ENCODE peak calls at places on chromosomes 7 and 10, in seven cellular contexts. D is uterus, P is left colon, A is activated T-cell treated with anti-CD3 and anti-CD28 coated beads for 4 hours, V is thoracic aorta, I is psoas muscle, R is HEK293T. F is an unnamed sample.

GRCh38 chr7:44638611-44639557 is 32.5 kb downstream of the OGDH start:
- DNase-seq in D (peak; percentile 43), P (peak; percentile 91), A (peak; percentile 61), V (no peak), I (peak; percentile 74), R (no peak), F (peak; percentile 88)

GRCh38 chr7:151237244-151238189 is 5.2 kb downstream of the CHPF2 start:
- DNase-seq in D (no peak), P (no peak), A (no peak), V (no peak), I (no peak), R (no peak), F (no peak)

GRCh38 chr10:78481842-78482241 is 448.2 kb downstream of the RPS24 start:
- DNase-seq in D (no peak), P (no peak), A (no peak), V (no peak), I (no peak), R (no peak), F (no peak)

GRCh38 chr10:85100495-85100894 is 772.1 kb downstream of the CCSER2 start:
- DNase-seq in D (no peak), P (no peak), A (no peak), V (no peak), I (no peak), R (no peak), F (no peak)

GRCh38 chr10:97550336-97551149 is 22.0 kb upstream of the ANKRD2 start:
- DNase-seq in D (no peak), P (no peak), A (no peak), V (no peak), I (peak; percentile 4), R (no peak), F (no peak)

GRCh38 chr7:108581655-108582491 is 12.2 kb downstream of the DNAJB9 start:
- DNase-seq in D (no peak), P (no peak), A (no peak), V (no peak), I (no peak), R (no peak), F (peak; percentile 32)

GRCh38 chr7:97973206-97973658 is 16.8 kb downstream of the OCM2 start:
- DNase-seq in D (no peak), P (no peak), A (no peak), V (no peak), I (no peak), R (peak; percentile 6), F (no peak)

GRCh38 chr7:124752310-124752709 is 13.3 kb downstream of the GPR37 start:
- DNase-seq in D (no peak), P (no peak), A (no peak), V (no peak), I (no peak), R (no peak), F (no peak)

GRCh38 chr10:132401396-132402168 is 4.6 kb downstream of the PWWP2B start:
- DNase-seq in D (no peak), P (peak; percentile 92), A (no peak), V (no peak), I (peak; percentile 18), R (no peak), F (no peak)

GRCh38 chr10:122435212-122435827 is 19.1 kb upstream of the ARMS2 start:
- DNase-seq in D (no peak), P (no peak), A (no peak), V (no peak), I (no peak), R (no peak), F (no peak)

GRCh38 chr7:29563590-29564454 is at the start of gene PRR15:
- DNase-seq in D (peak; percentile 17), P (peak; percentile 95), A (no peak), V (no peak), I (peak; percentile 24), R (peak; percentile 66), F (no peak)

GRCh38 chr10:22230331-22230833 is 12.6 kb upstream of the EBLN1 start:
- DNase-seq in D (no peak), P (no peak), A (no peak), V (no peak), I (no peak), R (peak; percentile 45), F (peak; percentile 35)

GRCh38 chr10:56346845-56347415 is 14.1 kb downstream of the ZWINT start:
- DNase-seq in D (no peak), P (no peak), A (no peak), V (no peak), I (no peak), R (no peak), F (no peak)

GRCh38 chr10:126407831-126408230 is 19.6 kb upstream of the ADAM12 start:
- DNase-seq in D (no peak), P (no peak), A (no peak), V (no peak), I (no peak), R (no peak), F (no peak)

GRCh38 chr7:122219253-122219865 is 75.3 kb upstream of the AASS start:
- DNase-seq in D (no peak), P (no peak), A (no peak), V (no peak), I (no peak), R (peak; percentile 6), F (no peak)

GRCh38 chr7:74269757-74270277 is 15.6 kb upstream of the RFC2 start:
- DNase-seq in D (peak; percentile 64), P (peak; percentile 82), A (peak; percentile 47), V (no peak), I (peak; percentile 66), R (peak; percentile 72), F (peak; percentile 91)

GRCh38 chr7:117068511-117069155 is 115.3 kb downstream of the ST7 start:
- DNase-seq in D (no peak), P (no peak), A (no peak), V (no peak), I (no peak), R (no peak), F (no peak)

GRCh38 chr7:29035044-29035740 is 77.1 kb upstream of the TRIL start:
- DNase-seq in D (no peak), P (no peak), A (no peak), V (no peak), I (peak; percentile 25), R (no peak), F (peak; percentile 44)

GRCh38 chr7:34523233-34523918 is 134.6 kb upstream of the NPSR1 start:
- DNase-seq in D (no peak), P (no peak), A (no peak), V (no peak), I (no peak), R (no peak), F (no peak)

GRCh38 chr10:100528123-100528884 is 1.4 kb downstream of the NDUFB8 start:
- DNase-seq in D (no peak), P (no peak), A (no peak), V (no peak), I (no peak), R (no peak), F (no peak)

GRCh38 chr7:140196361-140197217 is 19.8 kb upstream of the KDM7A start:
- DNase-seq in D (peak; percentile 18), P (no peak), A (no peak), V (no peak), I (peak; percentile 59), R (no peak), F (no peak)

GRCh38 chr7:16271990-16272665 is 149.2 kb downstream of the CRPPA start:
- DNase-seq in D (no peak), P (no peak), A (no peak), V (no peak), I (no peak), R (no peak), F (peak; percentile 23)

GRCh38 chr10:119412244-119412750 is 130.2 kb downstream of the RGS10 start:
- DNase-seq in D (peak; percentile 85), P (peak; percentile 70), A (no peak), V (no peak), I (peak; percentile 76), R (no peak), F (peak; percentile 50)

GRCh38 chr10:35934637-35934995 is 292.5 kb upstream of the FZD8 start:
- DNase-seq in D (no peak), P (no peak), A (no peak), V (no peak), I (no peak), R (no peak), F (peak; percentile 96)

GRCh38 chr10:51100221-51100620 is 25.9 kb downstream of the PRKG1 start:
- DNase-seq in D (no peak), P (no peak), A (no peak), V (no peak), I (no peak), R (no peak), F (no peak)

GRCh38 chr10:58107506-58107905 is 160.2 kb downstream of the IPMK start:
- DNase-seq in D (no peak), P (no peak), A (no peak), V (no peak), I (no peak), R (no peak), F (no peak)

GRCh38 chr7:77570330-77571011 is 33.4 kb downstream of the PTPN12 start:
- DNase-seq in D (no peak), P (no peak), A (no peak), V (no peak), I (no peak), R (no peak), F (no peak)

GRCh38 chr7:37832194-37832593 is 16.2 kb upstream of the NME8 start:
- DNase-seq in D (peak; percentile 65), P (peak; percentile 52), A (no peak), V (peak; percentile 21), I (peak; percentile 37), R (no peak), F (peak; percentile 92)

GRCh38 chr10:114623661-114624294 is 34.3 kb downstream of the ABLIM1 start:
- DNase-seq in D (no peak), P (no peak), A (no peak), V (no peak), I (no peak), R (peak; percentile 26), F (peak; percentile 82)

GRCh38 chr10:132793871-132794849 is 8.2 kb upstream of the NKX6-2 start:
- DNase-seq in D (no peak), P (no peak), A (no peak), V (no peak), I (no peak), R (no peak), F (peak; percentile 63)

GRCh38 chr7:2633538-2634264 is 1.9 kb downstream of the TTYH3 start:
- DNase-seq in D (peak; percentile 78), P (no peak), A (peak; percentile 26), V (peak; percentile 49), I (peak; percentile 80), R (no peak), F (peak; percentile 71)

GRCh38 chr7:148255333-148255732 is 335.2 kb upstream of the C7orf33 start:
- DNase-seq in D (no peak), P (no peak), A (no peak), V (no peak), I (no peak), R (no peak), F (no peak)

GRCh38 chr10:122044045-122044661 is 55.2 kb downstream of the TACC2 start:
- DNase-seq in D (peak; percentile 49), P (peak; percentile 58), A (no peak), V (no peak), I (peak; percentile 48), R (no peak), F (peak; percentile 81)

GRCh38 chr7:92456241-92456640 is 9.0 kb downstream of the GATAD1 start:
- DNase-seq in D (no peak), P (no peak), A (no peak), V (no peak), I (no peak), R (no peak), F (no peak)

GRCh38 chr10:132471125-132471451 is 66.5 kb upstream of the INPP5A start:
- DNase-seq in D (no peak), P (peak; percentile 20), A (no peak), V (no peak), I (no peak), R (no peak), F (no peak)

GRCh38 chr7:36155811-36156361 is 2.8 kb downstream of the EEPD1 start:
- DNase-seq in D (no peak), P (peak; percentile 52), A (no peak), V (no peak), I (peak; percentile 56), R (no peak), F (no peak)

GRCh38 chr7:46844486-46844885 is 737.4 kb downstream of the TNS3 start:
- DNase-seq in D (no peak), P (no peak), A (no peak), V (no peak), I (no peak), R (no peak), F (no peak)

GRCh38 chr7:82559203-82559805 is 115.7 kb upstream of the CACNA2D1 start:
- DNase-seq in D (no peak), P (peak; percentile 24), A (no peak), V (no peak), I (no peak), R (peak; percentile 10), F (peak; percentile 75)